ENCODE peak calls at places on chromosomes 4 and X, in ten cellular contexts. One of them, this sample, is unnamed.

GRCh38 chr4:7295201-7295916 is 103.0 kb downstream of the SORCS2 start:
- DNase-seq in mesendoderm: no peak
- DNase-seq in activated T-cell treated with anti-CD3 and anti-CD28 coated beads, Interleukin-2, amount 50 U/mL, for 72 hours: no peak
- DNase-seq in osteoblast: peak; percentile 94
- DNase-seq in AG04450: no peak
- DNase-seq in NCI-H2107: no peak
- DNase-seq in germinal center: no peak
- DNase-seq in IMR-90: no peak
- DNase-seq in NCI-H1105: no peak
- DNase-seq in endodermal cell: no peak
- DNase-seq in this sample: no peak

GRCh38 chr4:145934434-145935047 is 4.1 kb downstream of the ZNF827 start:
- DNase-seq in mesendoderm: no peak
- DNase-seq in activated T-cell treated with anti-CD3 and anti-CD28 coated beads, Interleukin-2, amount 50 U/mL, for 72 hours: no peak
- DNase-seq in osteoblast: no peak
- DNase-seq in AG04450: no peak
- DNase-seq in NCI-H2107: no peak
- DNase-seq in germinal center: peak; percentile 30
- DNase-seq in IMR-90: no peak
- DNase-seq in NCI-H1105: no peak
- DNase-seq in endodermal cell: no peak
- DNase-seq in this sample: no peak

GRCh38 chr4:137739391-137739790 is 207.1 kb upstream of the PCDH18 start:
- DNase-seq in mesendoderm: peak; percentile 23
- DNase-seq in activated T-cell treated with anti-CD3 and anti-CD28 coated beads, Interleukin-2, amount 50 U/mL, for 72 hours: no peak
- DNase-seq in osteoblast: no peak
- DNase-seq in AG04450: no peak
- DNase-seq in NCI-H2107: no peak
- DNase-seq in germinal center: no peak
- DNase-seq in IMR-90: no peak
- DNase-seq in NCI-H1105: no peak
- DNase-seq in endodermal cell: no peak
- DNase-seq in this sample: no peak

GRCh38 chr4:100190643-100191600 is 654 bp upstream of the DDIT4L start:
- DNase-seq in mesendoderm: peak; percentile 51
- DNase-seq in activated T-cell treated with anti-CD3 and anti-CD28 coated beads, Interleukin-2, amount 50 U/mL, for 72 hours: no peak
- DNase-seq in osteoblast: peak; percentile 76
- DNase-seq in AG04450: no peak
- DNase-seq in NCI-H2107: no peak
- DNase-seq in germinal center: no peak
- DNase-seq in IMR-90: peak; percentile 37
- DNase-seq in NCI-H1105: peak; percentile 27
- DNase-seq in endodermal cell: peak; percentile 69
- DNase-seq in this sample: no peak

GRCh38 chrX:115602729-115603389 is 41.9 kb downstream of the PLS3 start:
- DNase-seq in mesendoderm: no peak
- DNase-seq in activated T-cell treated with anti-CD3 and anti-CD28 coated beads, Interleukin-2, amount 50 U/mL, for 72 hours: no peak
- DNase-seq in osteoblast: no peak
- DNase-seq in AG04450: no peak
- DNase-seq in NCI-H2107: no peak
- DNase-seq in germinal center: no peak
- DNase-seq in IMR-90: no peak
- DNase-seq in NCI-H1105: no peak
- DNase-seq in endodermal cell: no peak
- DNase-seq in this sample: no peak

GRCh38 chr4:61277785-61278184 is 77.7 kb downstream of the ADGRL3 start:
- DNase-seq in mesendoderm: no peak
- DNase-seq in activated T-cell treated with anti-CD3 and anti-CD28 coated beads, Interleukin-2, amount 50 U/mL, for 72 hours: no peak
- DNase-seq in osteoblast: no peak
- DNase-seq in AG04450: no peak
- DNase-seq in NCI-H2107: no peak
- DNase-seq in germinal center: no peak
- DNase-seq in IMR-90: no peak
- DNase-seq in NCI-H1105: peak; percentile 60
- DNase-seq in endodermal cell: no peak
- DNase-seq in this sample: peak; percentile 19

GRCh38 chrX:17032351-17032750 is 85.9 kb downstream of the REPS2 start:
- DNase-seq in mesendoderm: no peak
- DNase-seq in activated T-cell treated with anti-CD3 and anti-CD28 coated beads, Interleukin-2, amount 50 U/mL, for 72 hours: no peak
- DNase-seq in osteoblast: no peak
- DNase-seq in AG04450: no peak
- DNase-seq in NCI-H2107: no peak
- DNase-seq in germinal center: no peak
- DNase-seq in IMR-90: no peak
- DNase-seq in NCI-H1105: no peak
- DNase-seq in endodermal cell: no peak
- DNase-seq in this sample: peak; percentile 4

GRCh38 chrX:29231800-29232199 is 644.6 kb downstream of the IL1RAPL1 start:
- DNase-seq in mesendoderm: peak; percentile 0
- DNase-seq in activated T-cell treated with anti-CD3 and anti-CD28 coated beads, Interleukin-2, amount 50 U/mL, for 72 hours: no peak
- DNase-seq in osteoblast: no peak
- DNase-seq in AG04450: no peak
- DNase-seq in NCI-H2107: no peak
- DNase-seq in germinal center: no peak
- DNase-seq in IMR-90: peak; percentile 6
- DNase-seq in NCI-H1105: no peak
- DNase-seq in endodermal cell: no peak
- DNase-seq in this sample: no peak

GRCh38 chrX:109740076-109740809 is 7.2 kb upstream of the ACSL4 start:
- DNase-seq in mesendoderm: no peak
- DNase-seq in activated T-cell treated with anti-CD3 and anti-CD28 coated beads, Interleukin-2, amount 50 U/mL, for 72 hours: no peak
- DNase-seq in osteoblast: no peak
- DNase-seq in AG04450: no peak
- DNase-seq in NCI-H2107: no peak
- DNase-seq in germinal center: no peak
- DNase-seq in IMR-90: peak; percentile 52
- DNase-seq in NCI-H1105: no peak
- DNase-seq in endodermal cell: no peak
- DNase-seq in this sample: peak; percentile 40

GRCh38 chr4:52100062-52100461 is 49.0 kb downstream of the SPATA18 start:
- DNase-seq in mesendoderm: no peak
- DNase-seq in activated T-cell treated with anti-CD3 and anti-CD28 coated beads, Interleukin-2, amount 50 U/mL, for 72 hours: no peak
- DNase-seq in osteoblast: no peak
- DNase-seq in AG04450: no peak
- DNase-seq in NCI-H2107: no peak
- DNase-seq in germinal center: no peak
- DNase-seq in IMR-90: no peak
- DNase-seq in NCI-H1105: no peak
- DNase-seq in endodermal cell: no peak
- DNase-seq in this sample: no peak

GRCh38 chr4:167379433-167379832 is 145.1 kb upstream of the SPOCK3 start:
- DNase-seq in mesendoderm: no peak
- DNase-seq in activated T-cell treated with anti-CD3 and anti-CD28 coated beads, Interleukin-2, amount 50 U/mL, for 72 hours: no peak
- DNase-seq in osteoblast: no peak
- DNase-seq in AG04450: no peak
- DNase-seq in NCI-H2107: no peak
- DNase-seq in germinal center: no peak
- DNase-seq in IMR-90: no peak
- DNase-seq in NCI-H1105: no peak
- DNase-seq in endodermal cell: no peak
- DNase-seq in this sample: no peak

GRCh38 chr4:73734405-73735070 is 5.8 kb upstream of the CXCL8 start:
- DNase-seq in mesendoderm: no peak
- DNase-seq in activated T-cell treated with anti-CD3 and anti-CD28 coated beads, Interleukin-2, amount 50 U/mL, for 72 hours: no peak
- DNase-seq in osteoblast: no peak
- DNase-seq in AG04450: no peak
- DNase-seq in NCI-H2107: no peak
- DNase-seq in germinal center: no peak
- DNase-seq in IMR-90: peak; percentile 28
- DNase-seq in NCI-H1105: no peak
- DNase-seq in endodermal cell: no peak
- DNase-seq in this sample: no peak

GRCh38 chr4:867526-868250 is 41.8 kb upstream of the CPLX1 start:
- DNase-seq in mesendoderm: no peak
- DNase-seq in activated T-cell treated with anti-CD3 and anti-CD28 coated beads, Interleukin-2, amount 50 U/mL, for 72 hours: no peak
- DNase-seq in osteoblast: no peak
- DNase-seq in AG04450: no peak
- DNase-seq in NCI-H2107: no peak
- DNase-seq in germinal center: no peak
- DNase-seq in IMR-90: no peak
- DNase-seq in NCI-H1105: no peak
- DNase-seq in endodermal cell: no peak
- DNase-seq in this sample: no peak

GRCh38 chrX:136646602-136647239 is 1.2 kb upstream of the CD40LG start:
- DNase-seq in mesendoderm: no peak
- DNase-seq in activated T-cell treated with anti-CD3 and anti-CD28 coated beads, Interleukin-2, amount 50 U/mL, for 72 hours: peak; percentile 58
- DNase-seq in osteoblast: no peak
- DNase-seq in AG04450: no peak
- DNase-seq in NCI-H2107: no peak
- DNase-seq in germinal center: no peak
- DNase-seq in IMR-90: no peak
- DNase-seq in NCI-H1105: no peak
- DNase-seq in endodermal cell: no peak
- DNase-seq in this sample: no peak

GRCh38 chr4:14269824-14270223 is 642.3 kb upstream of the BOD1L1 start:
- DNase-seq in mesendoderm: no peak
- DNase-seq in activated T-cell treated with anti-CD3 and anti-CD28 coated beads, Interleukin-2, amount 50 U/mL, for 72 hours: no peak
- DNase-seq in osteoblast: no peak
- DNase-seq in AG04450: no peak
- DNase-seq in NCI-H2107: no peak
- DNase-seq in germinal center: no peak
- DNase-seq in IMR-90: no peak
- DNase-seq in NCI-H1105: no peak
- DNase-seq in endodermal cell: no peak
- DNase-seq in this sample: no peak

GRCh38 chr4:157172011-157172410 is 48.5 kb upstream of the GRIA2 start:
- DNase-seq in mesendoderm: peak; percentile 2
- DNase-seq in activated T-cell treated with anti-CD3 and anti-CD28 coated beads, Interleukin-2, amount 50 U/mL, for 72 hours: no peak
- DNase-seq in osteoblast: no peak
- DNase-seq in AG04450: no peak
- DNase-seq in NCI-H2107: no peak
- DNase-seq in germinal center: no peak
- DNase-seq in IMR-90: peak; percentile 31
- DNase-seq in NCI-H1105: no peak
- DNase-seq in endodermal cell: no peak
- DNase-seq in this sample: no peak

GRCh38 chr4:168101026-168101425 is 8.7 kb downstream of the ANXA10 start:
- DNase-seq in mesendoderm: no peak
- DNase-seq in activated T-cell treated with anti-CD3 and anti-CD28 coated beads, Interleukin-2, amount 50 U/mL, for 72 hours: no peak
- DNase-seq in osteoblast: no peak
- DNase-seq in AG04450: no peak
- DNase-seq in NCI-H2107: no peak
- DNase-seq in germinal center: no peak
- DNase-seq in IMR-90: no peak
- DNase-seq in NCI-H1105: no peak
- DNase-seq in endodermal cell: no peak
- DNase-seq in this sample: peak; percentile 37

GRCh38 chrX:139823806-139824205 is 109.0 kb downstream of the ATP11C start:
- DNase-seq in mesendoderm: no peak
- DNase-seq in activated T-cell treated with anti-CD3 and anti-CD28 coated beads, Interleukin-2, amount 50 U/mL, for 72 hours: no peak
- DNase-seq in osteoblast: no peak
- DNase-seq in AG04450: no peak
- DNase-seq in NCI-H2107: no peak
- DNase-seq in germinal center: no peak
- DNase-seq in IMR-90: peak; percentile 25
- DNase-seq in NCI-H1105: no peak
- DNase-seq in endodermal cell: no peak
- DNase-seq in this sample: peak; percentile 31

GRCh38 chrX:1450381-1451161 is 2.1 kb downstream of the ASMTL start:
- DNase-seq in mesendoderm: no peak
- DNase-seq in activated T-cell treated with anti-CD3 and anti-CD28 coated beads, Interleukin-2, amount 50 U/mL, for 72 hours: no peak
- DNase-seq in osteoblast: peak; percentile 69
- DNase-seq in AG04450: no peak
- DNase-seq in NCI-H2107: no peak
- DNase-seq in germinal center: no peak
- DNase-seq in IMR-90: no peak
- DNase-seq in NCI-H1105: no peak
- DNase-seq in endodermal cell: peak; percentile 32
- DNase-seq in this sample: no peak

GRCh38 chrX:96982159-96982558 is 98.5 kb downstream of the RPA4 start:
- DNase-seq in mesendoderm: peak; percentile 42
- DNase-seq in activated T-cell treated with anti-CD3 and anti-CD28 coated beads, Interleukin-2, amount 50 U/mL, for 72 hours: no peak
- DNase-seq in osteoblast: no peak
- DNase-seq in AG04450: no peak
- DNase-seq in NCI-H2107: no peak
- DNase-seq in germinal center: no peak
- DNase-seq in IMR-90: no peak
- DNase-seq in NCI-H1105: no peak
- DNase-seq in endodermal cell: no peak
- DNase-seq in this sample: no peak

GRCh38 chrX:345020-345925 is 26.7 kb upstream of the GTPBP6 start:
- DNase-seq in mesendoderm: no peak
- DNase-seq in activated T-cell treated with anti-CD3 and anti-CD28 coated beads, Interleukin-2, amount 50 U/mL, for 72 hours: no peak
- DNase-seq in osteoblast: no peak
- DNase-seq in AG04450: no peak
- DNase-seq in NCI-H2107: no peak
- DNase-seq in germinal center: no peak
- DNase-seq in IMR-90: no peak
- DNase-seq in NCI-H1105: no peak
- DNase-seq in endodermal cell: no peak
- DNase-seq in this sample: no peak

GRCh38 chr4:10960386-10960785 is 275.8 kb upstream of the CLNK start:
- DNase-seq in mesendoderm: no peak
- DNase-seq in activated T-cell treated with anti-CD3 and anti-CD28 coated beads, Interleukin-2, amount 50 U/mL, for 72 hours: no peak
- DNase-seq in osteoblast: no peak
- DNase-seq in AG04450: no peak
- DNase-seq in NCI-H2107: no peak
- DNase-seq in germinal center: no peak
- DNase-seq in IMR-90: no peak
- DNase-seq in NCI-H1105: no peak
- DNase-seq in endodermal cell: no peak
- DNase-seq in this sample: no peak

GRCh38 chrX:2848806-2849420 is 20.2 kb downstream of the GYG2 start:
- DNase-seq in mesendoderm: peak; percentile 68
- DNase-seq in activated T-cell treated with anti-CD3 and anti-CD28 coated beads, Interleukin-2, amount 50 U/mL, for 72 hours: no peak
- DNase-seq in osteoblast: peak; percentile 87
- DNase-seq in AG04450: no peak
- DNase-seq in NCI-H2107: no peak
- DNase-seq in germinal center: no peak
- DNase-seq in IMR-90: peak; percentile 54
- DNase-seq in NCI-H1105: no peak
- DNase-seq in endodermal cell: peak; percentile 63
- DNase-seq in this sample: peak; percentile 73